ENCODE peak calls at places on chromosomes 4 and X, in ten cellular contexts. U is tibial artery, D is endodermal cell, F is fibroblast of the aortic adventitia, S is SK-N-SH, V is astrocyte of the spinal cord, Z is neural progenitor cell, L is IMR-90, J is upper lobe of left lung, R is transverse colon. Q is an unnamed sample.

GRCh38 chr4:174260099-174260498 is 23.4 kb downstream of the FBXO8 start:
- DNase-seq in F (peak), V (no peak), Z (no peak), S (peak), L (peak), U (no peak), D (no peak), J (no peak), R (no peak), Q (peak)

GRCh38 chrX:120791013-120791643 is 84.5 kb downstream of the CT47B1 start:
- DNase-seq in J (peak), R (peak), L (peak), S (no peak), Z (no peak), F (peak), U (peak), V (peak), D (no peak), Q (peak)

GRCh38 chr4:80876810-80877209 is 153.7 kb upstream of the BMP3 start:
- DNase-seq in S (no peak), Z (no peak), V (no peak), R (no peak), U (no peak), D (no peak), F (peak), J (no peak), L (no peak), Q (no peak)

GRCh38 chr4:15982833-15983528 is 20.0 kb upstream of the FGFBP2 start:
- DNase-seq in V (peak), U (no peak), F (no peak), J (no peak), L (peak), Z (no peak), D (peak), S (no peak), R (no peak), Q (no peak)

GRCh38 chr4:56633486-56633885 is 47.6 kb downstream of the HOPX start:
- DNase-seq in Z (no peak), U (no peak), V (no peak), D (no peak), S (no peak), J (no peak), L (no peak), R (no peak), F (no peak), Q (no peak)

GRCh38 chr4:2650276-2650675 is 105.9 kb downstream of the TNIP2 start:
- DNase-seq in J (peak), L (no peak), U (no peak), F (no peak), Z (no peak), R (no peak), D (no peak), V (no peak), S (no peak), Q (no peak)

GRCh38 chrX:141183000-141183399 is 6.1 kb upstream of the LDOC1 start:
- DNase-seq in F (no peak), L (no peak), Z (no peak), S (no peak), U (no peak), J (no peak), R (no peak), V (no peak), D (no peak), Q (no peak)

GRCh38 chrX:15244421-15244820 is 25.5 kb downstream of the ASB9 start:
- DNase-seq in V (no peak), F (no peak), R (no peak), S (no peak), Z (no peak), U (no peak), D (no peak), J (no peak), L (no peak), Q (no peak)

GRCh38 chr4:167787231-167787630 is 305.1 kb upstream of the ANXA10 start:
- DNase-seq in L (no peak), J (no peak), S (no peak), U (no peak), F (no peak), R (no peak), Z (no peak), D (no peak), V (no peak), Q (no peak)

GRCh38 chrX:153524234-153524633 is 6.8 kb downstream of the ATP2B3 start:
- DNase-seq in R (no peak), U (no peak), L (no peak), F (no peak), D (no peak), V (no peak), J (no peak), Z (no peak), S (no peak), Q (no peak)

GRCh38 chr4:3070709-3071500 is 3.4 kb downstream of the HTT-AS start:
- DNase-seq in D (no peak), F (no peak), J (no peak), U (no peak), S (no peak), V (no peak), Z (no peak), L (peak), R (no peak), Q (peak)

GRCh38 chrX:83511208-83511607 is 3.1 kb downstream of the POU3F4 start:
- DNase-seq in J (no peak), D (peak), V (peak), U (no peak), S (peak), F (no peak), Z (peak), R (no peak), L (no peak), Q (no peak)

GRCh38 chr4:122483481-122483880 is 27.0 kb upstream of the IL2 start:
- DNase-seq in F (no peak), L (no peak), D (no peak), Z (no peak), S (no peak), R (no peak), V (no peak), U (no peak), J (no peak), Q (no peak)

DNA sequence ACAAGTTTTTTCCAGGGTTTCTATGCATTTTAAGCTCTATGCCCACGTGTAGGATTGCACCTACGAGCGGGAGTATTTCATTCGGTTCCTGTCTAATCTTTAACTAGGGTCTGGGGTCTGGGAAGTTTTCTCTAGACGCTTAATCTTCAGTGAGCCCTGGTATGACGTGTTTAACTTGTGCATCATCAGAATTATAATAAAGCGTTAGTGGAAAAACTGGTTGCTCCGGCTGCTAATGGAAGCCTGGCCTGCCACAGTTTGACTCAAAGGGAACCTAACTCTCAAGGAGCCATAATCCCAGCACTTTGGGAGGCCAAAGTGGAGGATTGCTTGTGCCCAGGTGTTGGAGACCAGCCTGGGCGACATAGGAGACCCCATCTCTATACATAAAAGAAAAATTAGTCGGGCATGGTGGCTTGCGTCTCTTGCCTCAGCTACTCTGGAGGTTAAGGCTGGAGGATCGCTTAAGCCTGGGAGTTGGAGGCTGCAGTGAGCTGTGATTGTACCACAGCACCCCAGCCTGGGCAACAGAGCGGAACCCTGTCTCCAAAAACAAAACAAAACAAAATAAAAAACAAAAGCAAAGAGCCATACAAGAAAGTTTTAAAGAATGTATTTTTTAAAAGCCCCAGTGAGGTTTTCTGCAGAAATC is 30.2 kb downstream of the ARSD start:
- DNase-seq in R (peak), U (no peak), S (no peak), D (peak), F (no peak), V (no peak), L (no peak), Z (no peak), J (peak), Q (no peak)
- H3K4me3 ChIP-seq in R (no peak), U (no peak), S (no peak), D (no peak), F (no peak), V (no peak), L (no peak), Z (no peak), J (peak), Q (no peak)

DNA sequence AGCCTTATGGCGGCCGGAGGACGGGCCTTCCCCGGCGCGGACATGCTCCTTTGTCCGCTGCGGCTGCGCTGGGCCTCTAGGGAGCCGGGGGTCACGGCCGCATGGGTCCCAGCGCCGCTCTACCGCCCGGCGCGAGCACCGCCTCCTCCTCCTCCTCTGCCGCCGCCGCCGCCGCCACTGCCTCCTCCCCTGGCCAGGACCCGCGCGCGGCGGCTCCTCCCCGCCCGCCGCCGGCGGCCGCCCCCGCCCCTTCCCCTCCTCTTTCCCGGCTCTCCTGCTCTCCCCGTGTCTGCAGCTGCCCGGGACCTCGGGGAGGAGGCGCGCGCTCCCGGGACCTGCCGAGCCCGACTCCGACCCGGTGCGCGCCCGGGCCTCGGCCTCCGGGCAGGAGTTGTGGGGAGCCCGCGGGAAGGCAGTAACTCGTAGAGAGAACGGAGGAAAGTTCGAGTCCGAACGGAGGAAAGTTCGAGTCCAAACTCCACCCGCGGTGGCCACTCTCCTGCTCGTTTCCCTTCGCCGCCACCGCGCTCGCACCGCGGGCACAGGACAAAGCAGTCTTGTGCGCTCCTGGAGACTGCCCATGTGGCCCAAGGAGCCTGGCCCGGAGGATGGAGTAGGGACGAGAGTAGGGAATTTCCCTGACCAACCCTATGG is at the start of gene ADGRA3:
- DNase-seq in L (peak), V (peak), Z (peak), J (peak), S (peak), F (peak), R (peak), U (peak), D (peak), Q (peak)
- H3K4me3 ChIP-seq in L (peak), V (peak), Z (peak), J (peak), S (peak), F (peak), R (peak), U (peak), D (peak), Q (peak)

DNA sequence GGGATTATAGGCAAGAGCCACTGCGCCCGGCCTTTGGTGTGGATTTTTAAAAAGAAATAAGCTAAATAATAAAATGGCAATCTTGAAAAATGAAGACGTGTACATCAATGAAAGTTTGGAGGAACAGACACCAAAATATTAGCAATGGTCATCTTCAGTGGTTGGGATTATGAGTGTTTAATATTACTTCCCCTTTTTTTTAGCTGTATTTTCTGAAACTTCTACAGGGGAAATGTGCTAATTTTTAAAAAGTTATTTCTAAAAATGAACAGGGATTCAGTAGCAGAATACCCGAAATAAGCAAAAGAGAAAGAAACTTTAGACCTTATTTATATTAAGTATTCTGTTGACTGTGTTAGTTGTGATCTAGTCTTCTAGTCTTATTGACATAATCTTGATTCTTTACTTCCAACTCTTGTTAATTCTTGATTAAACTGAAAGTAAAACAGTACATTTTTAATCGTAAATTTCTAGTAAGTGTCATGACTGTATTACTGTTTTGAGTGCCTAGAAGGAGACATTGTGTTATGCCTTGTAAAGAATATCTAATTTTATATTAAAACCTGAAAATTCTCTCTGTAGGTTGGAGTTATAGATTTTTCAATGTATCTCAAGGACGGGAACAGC is 51.3 kb downstream of the RUFY3 start:
- DNase-seq in F (no peak), D (no peak), R (no peak), U (no peak), V (no peak), Z (no peak), S (no peak), L (no peak), J (no peak), Q (no peak)
- H3K4me3 ChIP-seq in F (no peak), D (no peak), R (no peak), U (no peak), V (no peak), Z (no peak), S (no peak), L (no peak), J (no peak), Q (no peak)

GRCh38 chr4:59818656-59819055 is 1381.5 kb upstream of the ADGRL3 start:
- DNase-seq in U (no peak), D (no peak), V (peak), S (no peak), J (no peak), R (no peak), L (no peak), F (no peak), Z (no peak), Q (no peak)
- H3K4me3 ChIP-seq in U (no peak), D (no peak), V (peak), S (peak), J (no peak), R (peak), L (no peak), F (no peak), Z (no peak), Q (peak)

DNA sequence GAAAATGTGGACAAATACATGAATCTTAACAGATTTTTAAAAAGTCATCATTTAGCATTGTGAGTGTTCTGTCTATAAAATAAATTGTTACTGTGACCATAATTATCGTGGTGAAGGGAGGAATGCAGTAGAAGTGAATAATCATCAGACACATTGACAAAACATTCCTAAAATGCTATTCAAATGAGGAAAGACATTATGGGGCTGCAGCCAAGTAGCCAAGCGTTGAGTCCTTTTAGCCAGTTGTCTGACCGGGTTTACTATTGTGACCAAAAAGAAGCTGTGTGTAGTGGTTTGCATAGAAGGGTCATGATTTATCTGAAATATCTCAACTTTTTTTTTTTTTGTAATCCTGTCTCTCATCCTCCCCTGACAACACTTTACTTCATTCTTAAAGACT is 19.5 kb downstream of the WWC2 start:
- DNase-seq in L (peak), V (peak), J (no peak), Z (peak), D (no peak), U (no peak), F (peak), S (no peak), R (no peak), Q (peak)
- H3K4me3 ChIP-seq in L (no peak), V (no peak), J (no peak), Z (peak), D (peak), U (no peak), F (no peak), S (peak), R (no peak), Q (no peak)

DNA sequence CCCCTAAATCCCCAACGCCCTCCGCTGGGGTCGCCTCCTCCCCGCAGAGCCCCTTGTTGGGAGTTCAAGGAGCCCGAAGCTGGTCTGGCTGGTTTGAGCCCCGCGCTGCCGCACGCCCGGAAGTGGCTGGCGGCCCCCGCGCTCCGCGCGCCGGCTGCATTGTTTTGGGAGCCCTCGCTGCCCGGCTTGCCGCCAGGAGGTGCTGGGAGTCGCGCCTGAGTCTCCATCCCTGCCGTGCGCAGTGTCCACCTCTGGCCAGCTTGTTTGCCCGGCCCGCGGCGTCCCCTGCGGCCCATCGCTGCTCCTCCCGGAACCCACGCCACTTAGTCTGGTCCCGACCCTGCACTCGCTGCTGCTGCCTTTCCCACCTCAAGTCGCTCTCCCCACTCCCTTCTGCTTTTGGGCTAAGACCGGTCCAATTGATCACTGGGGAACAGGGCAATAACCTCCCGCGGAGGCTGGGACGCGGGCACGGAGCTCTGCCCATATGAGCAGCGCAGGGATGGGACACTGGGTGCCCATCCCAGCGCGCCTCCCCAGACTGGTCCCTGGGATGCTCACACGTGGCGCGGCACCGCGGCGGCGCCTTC is 2.2 kb upstream of the SFRP2 start:
- DNase-seq in F (no peak), L (no peak), Z (peak), D (peak), S (peak), U (no peak), J (no peak), V (no peak), R (no peak), Q (no peak)
- H3K4me3 ChIP-seq in F (peak), L (no peak), Z (peak), D (peak), S (peak), U (peak), J (peak), V (no peak), R (peak), Q (no peak)

DNA sequence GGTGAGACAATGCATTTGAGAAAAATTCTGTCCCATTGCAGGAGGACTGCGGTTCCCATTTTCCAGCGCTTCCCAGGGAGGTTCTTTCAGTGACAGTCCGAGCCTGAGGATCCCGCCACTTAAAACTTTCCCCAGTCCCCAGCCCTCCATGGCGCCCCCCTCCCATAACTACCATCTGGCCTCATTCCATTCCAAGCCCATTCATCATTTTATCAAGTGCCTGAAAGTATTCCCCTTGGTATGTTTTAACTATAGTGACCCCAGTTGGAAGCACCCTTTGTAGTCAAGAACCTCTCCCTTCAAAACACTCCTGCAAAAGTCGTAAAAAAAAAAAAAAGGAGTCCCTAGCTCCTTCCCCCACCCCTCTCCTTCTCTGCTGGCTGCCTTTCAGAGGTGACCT is 1.2 kb downstream of the RASL11B start:
- DNase-seq in L (no peak), S (no peak), Z (peak), D (peak), J (no peak), V (no peak), R (no peak), F (no peak), U (no peak), Q (no peak)
- H3K4me3 ChIP-seq in L (peak), S (no peak), Z (peak), D (peak), J (no peak), V (no peak), R (no peak), F (no peak), U (peak), Q (no peak)